ENCODE peak calls at places on chromosomes 2 and 18, in six cellular contexts. L, B, K, Z, G and R are unnamed samples.

GRCh38 chr2:238843476-238843875 is 4.4 kb upstream of the TWIST2 start:
- DNase-seq in K (no peak), L (no peak), B (no peak), Z (no peak), G (no peak), R (no peak)

GRCh38 chr2:46367286-46367685 is 70.1 kb downstream of the EPAS1 start:
- DNase-seq in L (no peak), B (no peak), Z (no peak), G (no peak), K (no peak), R (no peak)

GRCh38 chr2:172448544-172449267 is 21.3 kb downstream of the ITGA6 start:
- DNase-seq in B (no peak), Z (no peak), G (no peak), K (no peak), L (no peak), R (no peak)

GRCh38 chr2:36367497-36368353 is 12.1 kb downstream of the CRIM1 start:
- DNase-seq in L (no peak), Z (no peak), G (peak), B (no peak), K (no peak), R (no peak)

GRCh38 chr18:79400591-79401381 is 5.1 kb downstream of the NFATC1 start:
- DNase-seq in K (peak), B (peak), L (peak), G (no peak), Z (peak), R (peak)

GRCh38 chr18:59084286-59084779 is 55.4 kb upstream of the SEC11C start:
- DNase-seq in K (peak), B (peak), G (peak), Z (peak), L (peak), R (peak)

GRCh38 chr2:8154936-8155335 is 526.9 kb upstream of the ID2 start:
- DNase-seq in K (no peak), Z (no peak), G (no peak), L (no peak), B (no peak), R (peak)

GRCh38 chr2:122627388-122627787 is 871.9 kb downstream of the TSN start:
- DNase-seq in K (no peak), G (no peak), Z (no peak), B (no peak), L (no peak), R (no peak)

GRCh38 chr2:233075966-233076339 is 15.8 kb downstream of the INPP5D start:
- DNase-seq in G (no peak), K (no peak), B (no peak), L (no peak), Z (no peak), R (peak)

GRCh38 chr2:28606986-28607441 is 111.2 kb downstream of the PLB1 start:
- DNase-seq in Z (no peak), K (peak), G (peak), L (no peak), B (peak), R (no peak)

GRCh38 chr2:9018109-9018508 is 14.6 kb upstream of the MBOAT2 start:
- DNase-seq in Z (no peak), K (no peak), L (no peak), B (no peak), G (no peak), R (no peak)

GRCh38 chr2:42105330-42106256 is 57.8 kb downstream of the PKDCC start:
- DNase-seq in G (no peak), K (peak), L (peak), B (no peak), Z (no peak), R (peak)

GRCh38 chr18:44826418-44827259 is 146.0 kb downstream of the SETBP1 start:
- DNase-seq in B (peak), G (peak), L (no peak), Z (peak), K (peak), R (no peak)

GRCh38 chr2:199463000-199463692 is 5.4 kb upstream of the SATB2 start:
- DNase-seq in Z (no peak), K (peak), B (peak), L (peak), G (peak), R (peak)

GRCh38 chr2:153497938-153498629 is 19.5 kb upstream of the RPRM start:
- DNase-seq in B (no peak), L (no peak), G (no peak), K (no peak), Z (no peak), R (no peak)

GRCh38 chr2:1406434-1406833 is 6.8 kb upstream of the TPO start:
- DNase-seq in Z (no peak), B (no peak), L (no peak), K (no peak), G (no peak), R (no peak)

GRCh38 chr2:240959941-240960308 is 38.5 kb upstream of the SNED1 start:
- DNase-seq in B (no peak), K (peak), L (no peak), G (no peak), Z (no peak), R (no peak)

GRCh38 chr18:37598966-37599896 is 33.6 kb upstream of the CELF4 start:
- DNase-seq in L (no peak), K (no peak), G (no peak), B (no peak), Z (no peak), R (peak)

GRCh38 chr2:217396165-217396564 is 536.3 kb upstream of the TNP1 start:
- DNase-seq in G (peak), B (no peak), K (no peak), Z (no peak), L (no peak), R (no peak)

GRCh38 chr2:227010433-227010832 is 153.6 kb downstream of the COL4A4 start:
- DNase-seq in Z (no peak), G (no peak), L (no peak), B (no peak), K (no peak), R (no peak)

GRCh38 chr2:198293281-198293680 is 488.9 kb downstream of the PLCL1 start:
- DNase-seq in B (no peak), G (no peak), L (no peak), Z (no peak), K (no peak), R (no peak)

GRCh38 chr2:9539530-9539929 is 16.1 kb downstream of the ADAM17 start:
- DNase-seq in K (no peak), L (no peak), Z (no peak), B (no peak), G (no peak), R (no peak)

GRCh38 chr2:71933467-71934319 is 214.0 kb downstream of the CYP26B1 start:
- DNase-seq in L (peak), B (peak), Z (no peak), K (no peak), G (peak), R (no peak)

GRCh38 chr2:285506-285905 is 2.4 kb downstream of the ALKAL2 start:
- DNase-seq in L (no peak), B (no peak), Z (no peak), K (no peak), G (no peak), R (no peak)

GRCh38 chr2:160324161-160324768 is 124.2 kb upstream of the ITGB6 start:
- DNase-seq in L (peak), B (peak), G (peak), K (peak), Z (peak), R (peak)

GRCh38 chr2:144430722-144431163 is 89.2 kb downstream of the ZEB2 start:
- DNase-seq in L (no peak), K (no peak), G (no peak), Z (peak), B (peak), R (peak)

GRCh38 chr2:148301362-148301761 is 280.5 kb downstream of the MBD5 start:
- DNase-seq in G (no peak), B (no peak), K (no peak), L (no peak), Z (no peak), R (no peak)

GRCh38 chr2:102022884-102023539 is 31.3 kb downstream of the IL1R2 start:
- DNase-seq in L (no peak), B (no peak), Z (no peak), G (no peak), K (no peak), R (no peak)
- H3K4me3 ChIP-seq in L (no peak), B (no peak), Z (no peak), G (no peak), K (no peak), R (no peak)

GRCh38 chr2:219457784-219458369 is 23.2 kb downstream of the SPEG start:
- DNase-seq in K (no peak), Z (no peak), B (peak), L (no peak), G (peak), R (peak)
- TF ChIP-seq CTCF in K (no peak), Z (no peak), B (no peak), L (no peak), G (no peak), R (peak)

GRCh38 chr2:235639885-235640284 is 146.0 kb downstream of the AGAP1 start:
- DNase-seq in B (no peak), L (no peak), G (no peak), Z (no peak), K (no peak), R (no peak)

GRCh38 chr2:235642446-235643107 is 148.7 kb downstream of the AGAP1 start:
- DNase-seq in G (no peak), B (no peak), L (no peak), K (no peak), Z (no peak), R (no peak)

GRCh38 chr2:235641956-235642355 is 148.1 kb downstream of the AGAP1 start:
- DNase-seq in Z (no peak), L (no peak), G (no peak), B (no peak), K (no peak), R (no peak)

GRCh38 chr2:235640900-235641299 is 147.1 kb downstream of the AGAP1 start:
- DNase-seq in K (no peak), B (no peak), Z (no peak), G (no peak), L (no peak), R (no peak)

GRCh38 chr2:235641333-235641732 is 147.5 kb downstream of the AGAP1 start:
- DNase-seq in Z (peak), G (no peak), L (no peak), B (peak), K (no peak), R (no peak)
- H3K4me3 ChIP-seq in Z (no peak), G (no peak), L (no peak), B (no peak), K (no peak), R (no peak)

GRCh38 chr2:20104900-20105545 is 53.6 kb upstream of the LAPTM4A start:
- DNase-seq in L (no peak), K (no peak), Z (no peak), G (no peak), B (no peak), R (no peak)

GRCh38 chr2:20099780-20100179 is 48.4 kb upstream of the LAPTM4A start:
- DNase-seq in L (no peak), Z (no peak), K (no peak), B (no peak), G (no peak), R (no peak)

GRCh38 chr2:20100711-20101110 is 49.3 kb upstream of the LAPTM4A start:
- DNase-seq in Z (no peak), B (no peak), G (no peak), K (no peak), L (no peak), R (no peak)

GRCh38 chr2:20106746-20107145 is 55.3 kb upstream of the LAPTM4A start:
- DNase-seq in G (no peak), Z (no peak), K (no peak), B (peak), L (no peak), R (no peak)

GRCh38 chr2:20103514-20103913 is 52.1 kb upstream of the LAPTM4A start:
- DNase-seq in L (no peak), B (peak), K (no peak), G (peak), Z (no peak), R (peak)
- TF ChIP-seq CTCF in L (no peak), B (peak), K (no peak), G (peak), Z (no peak), R (peak)

GRCh38 chr2:178404380-178404767 is 46.6 kb downstream of the PRKRA start:
- DNase-seq in B (no peak), L (no peak), Z (no peak), G (no peak), K (peak), R (peak)
- H3K4me3 ChIP-seq in B (no peak), L (no peak), Z (no peak), G (no peak), K (no peak), R (peak)

GRCh38 chr18:32138332-32138731 is 46.7 kb downstream of the RNF138 start:
- DNase-seq in K (no peak), L (no peak), B (no peak), G (no peak), Z (no peak), R (no peak)

GRCh38 chr18:32135595-32135994 is 43.9 kb downstream of the RNF138 start:
- DNase-seq in Z (no peak), L (no peak), G (no peak), B (no peak), K (no peak), R (no peak)

DNA sequence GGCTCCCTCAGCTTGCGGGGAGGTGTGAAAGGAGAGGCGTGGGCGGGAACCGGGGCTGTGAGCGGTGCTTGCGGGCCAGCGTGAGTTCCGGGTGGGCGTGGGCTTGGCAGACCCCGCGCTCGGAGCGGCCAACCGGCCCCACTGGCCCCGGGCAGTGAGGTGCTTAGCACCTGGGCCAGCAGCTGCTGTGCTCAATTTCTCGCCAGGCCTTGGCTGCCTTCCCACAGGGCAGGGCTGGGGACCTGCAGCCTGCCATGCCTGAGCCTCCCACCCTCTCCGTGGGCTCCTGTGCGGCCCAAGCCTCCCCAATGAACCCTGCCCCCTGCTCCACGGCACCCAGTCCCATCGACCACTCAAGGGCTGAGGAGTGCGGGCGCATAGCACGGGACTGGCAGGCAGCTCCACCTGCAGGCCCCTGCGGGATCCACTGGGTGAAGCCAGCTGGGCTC is 48.2 kb downstream of the RNF138 start:
- DNase-seq in Z (no peak), L (no peak), B (no peak), K (no peak), G (no peak), R (no peak)
- TF ChIP-seq CTCF in Z (no peak), L (no peak), B (no peak), K (no peak), G (no peak), R (no peak)

DNA sequence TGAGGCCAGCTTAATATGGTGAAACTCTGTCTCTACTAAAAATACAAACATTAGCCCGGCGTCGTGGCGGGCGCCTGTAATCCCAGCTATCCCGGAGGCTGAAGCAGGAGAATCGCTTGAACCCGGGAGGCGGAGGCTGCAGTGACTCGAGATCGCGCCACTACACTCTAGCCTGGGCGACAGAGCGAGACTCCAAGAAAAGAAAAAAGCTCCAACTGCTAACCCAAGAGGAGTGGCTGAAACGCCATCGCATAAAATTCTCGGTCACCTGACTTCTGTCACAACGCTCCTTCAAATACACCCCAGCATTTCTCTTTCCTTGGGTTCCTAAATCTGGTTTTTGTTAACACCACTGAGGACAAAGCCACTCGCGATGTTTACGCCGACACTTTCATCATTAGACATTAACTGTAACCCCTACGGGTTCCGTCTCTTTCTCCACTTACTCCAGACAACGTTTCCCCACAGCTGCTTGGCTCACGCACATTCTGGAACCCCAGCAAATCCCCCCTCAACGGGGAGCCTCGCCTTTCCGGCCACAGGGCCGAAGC is 728 bp downstream of the CLK1 start:
- DNase-seq in B (peak), K (peak), Z (no peak), G (peak), L (no peak), R (no peak)
- H3K4me3 ChIP-seq in B (peak), K (peak), Z (peak), G (peak), L (peak), R (peak)